ENCODE peak calls at places on chromosomes 5 and 9, in six cellular contexts. D is fibroblast of lung, J is fibroblast of mammary gland, A is cardiac fibroblast, H is kidney epithelial cell, V is epithelial cell of esophagus. Y is an unnamed sample.

GRCh38 chr9:69120380-69121154 is 53.5 kb upstream of the TJP2 start:
- DNase-seq in D (peak), J (no peak), A (no peak), H (no peak), V (peak), Y (peak)

GRCh38 chr9:130689572-130689936 is 4.0 kb upstream of the EXOSC2 start:
- DNase-seq in D (no peak), J (no peak), A (no peak), H (no peak), V (no peak), Y (no peak)

GRCh38 chr5:151214614-151215545 is 9.0 kb downstream of the CCDC69 start:
- DNase-seq in D (no peak), J (no peak), A (no peak), H (no peak), V (peak), Y (peak)

GRCh38 chr5:57368010-57368409 is 114.6 kb downstream of the ACTBL2 start:
- DNase-seq in D (no peak), J (peak), A (no peak), H (no peak), V (peak), Y (no peak)

GRCh38 chr5:175460126-175460525 is 16.1 kb upstream of the DRD1 start:
- DNase-seq in D (peak), J (no peak), A (peak), H (no peak), V (peak), Y (no peak)

GRCh38 chr9:87678650-87679355 is 47.1 kb upstream of the CTSL start:
- DNase-seq in D (peak), J (peak), A (peak), H (peak), V (peak), Y (peak)

GRCh38 chr5:174549254-174549653 is 175.1 kb upstream of the MSX2 start:
- DNase-seq in D (no peak), J (no peak), A (peak), H (no peak), V (no peak), Y (no peak)

GRCh38 chr9:91784673-91785402 is 165.2 kb downstream of the ROR2 start:
- DNase-seq in D (no peak), J (no peak), A (no peak), H (no peak), V (no peak), Y (no peak)

GRCh38 chr9:128245293-128246151 is 30.3 kb downstream of the GOLGA2 start:
- DNase-seq in D (peak), J (peak), A (peak), H (peak), V (peak), Y (no peak)

GRCh38 chr5:134527156-134527960 is 1.9 kb downstream of the JADE2 start:
- DNase-seq in D (peak), J (peak), A (peak), H (peak), V (peak), Y (peak)

GRCh38 chr9:15909297-15909696 is 356.5 kb downstream of the CCDC171 start:
- DNase-seq in D (peak), J (peak), A (peak), H (no peak), V (no peak), Y (no peak)

GRCh38 chr9:120878188-120879130 is 1.5 kb upstream of the PHF19 start:
- DNase-seq in D (no peak), J (no peak), A (no peak), H (no peak), V (no peak), Y (no peak)

GRCh38 chr5:168047043-168047668 is 244.3 kb upstream of the WWC1 start:
- DNase-seq in D (peak), J (peak), A (peak), H (peak), V (peak), Y (peak)
- TF ChIP-seq CTCF in D (no peak), J (peak), A (peak), H (peak), V (peak), Y (peak)

GRCh38 chr9:1140057-1140456 is 89.9 kb downstream of the DMRT2 start:
- DNase-seq in D (no peak), J (no peak), A (no peak), H (no peak), V (no peak), Y (no peak)
- TF ChIP-seq CTCF in D (no peak), J (no peak), A (no peak), H (no peak), V (no peak), Y (no peak)

DNA sequence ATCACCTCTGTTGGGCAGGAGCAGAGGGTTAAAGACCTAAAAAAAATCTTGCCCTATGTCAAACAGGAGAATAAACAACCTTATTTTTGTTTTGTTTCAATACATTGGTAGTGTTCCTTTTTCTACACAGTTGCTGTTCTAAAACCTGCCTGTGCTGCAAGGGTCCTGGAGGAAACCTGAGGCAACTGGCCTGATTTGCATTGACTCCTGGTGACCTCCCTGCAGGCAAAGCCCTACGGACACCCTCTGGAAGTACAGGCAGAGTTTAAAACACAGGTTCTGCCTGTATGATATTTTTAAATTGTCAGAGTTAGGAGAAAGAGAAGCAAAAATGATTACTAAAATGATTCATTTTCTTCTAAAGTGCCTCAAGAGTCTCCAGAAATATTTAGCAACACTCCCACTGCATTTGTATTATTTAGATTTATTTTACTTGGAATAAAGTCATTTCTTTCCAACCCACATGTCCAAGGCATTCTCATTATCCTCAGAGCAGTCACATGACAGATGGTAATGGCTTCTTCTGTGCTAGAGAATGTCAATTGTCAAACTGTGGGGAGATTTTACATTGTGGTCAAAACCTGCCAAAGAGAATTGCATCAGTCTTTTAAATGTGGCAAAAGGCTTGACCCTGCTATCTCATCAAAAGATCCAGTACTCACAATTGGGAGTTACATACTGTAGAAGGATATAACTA is 559.6 kb downstream of the CETN3 start:
- DNase-seq in D (no peak), J (peak), A (peak), H (no peak), V (no peak), Y (no peak)
- TF ChIP-seq CTCF in D (no peak), J (no peak), A (no peak), H (no peak), V (no peak), Y (no peak)

DNA sequence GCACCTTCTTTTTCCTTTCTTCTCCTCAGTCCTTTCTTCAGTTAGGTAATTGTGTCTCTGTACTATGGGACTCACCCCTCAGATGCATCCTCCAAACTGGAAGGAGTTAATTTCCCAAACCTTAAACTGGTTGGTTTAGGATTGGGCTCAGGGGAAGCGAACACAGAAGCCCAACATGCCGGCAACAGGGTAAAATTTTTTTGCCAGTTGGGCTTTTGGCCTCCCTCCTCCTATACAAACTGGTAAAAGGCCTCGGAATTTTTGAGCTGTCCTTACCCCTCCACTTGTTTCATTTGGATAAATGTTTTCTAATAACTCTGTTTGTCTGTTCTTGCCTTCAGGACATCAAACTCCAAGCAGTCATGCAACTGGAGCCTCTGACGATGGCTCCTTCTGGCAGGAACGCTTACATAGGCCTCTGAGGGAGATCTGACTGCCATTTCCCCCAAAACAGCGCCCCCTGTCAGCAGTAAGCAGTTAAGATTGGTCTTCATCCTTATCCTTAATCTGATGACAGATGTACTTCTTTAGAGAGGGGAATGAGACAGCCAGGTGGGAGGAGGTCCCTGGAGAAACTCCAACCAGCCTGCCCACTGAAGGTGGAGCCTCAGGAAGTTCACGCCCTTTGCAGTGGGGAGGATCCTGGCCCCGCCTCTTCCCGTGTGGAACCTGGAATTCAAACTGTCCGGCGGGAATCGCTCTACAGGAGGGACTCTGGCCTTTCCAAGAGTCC is 57.8 kb upstream of the SPINK5 start:
- DNase-seq in D (no peak), J (peak), A (no peak), H (no peak), V (no peak), Y (no peak)
- TF ChIP-seq CTCF in D (no peak), J (peak), A (peak), H (no peak), V (no peak), Y (no peak)

DNA sequence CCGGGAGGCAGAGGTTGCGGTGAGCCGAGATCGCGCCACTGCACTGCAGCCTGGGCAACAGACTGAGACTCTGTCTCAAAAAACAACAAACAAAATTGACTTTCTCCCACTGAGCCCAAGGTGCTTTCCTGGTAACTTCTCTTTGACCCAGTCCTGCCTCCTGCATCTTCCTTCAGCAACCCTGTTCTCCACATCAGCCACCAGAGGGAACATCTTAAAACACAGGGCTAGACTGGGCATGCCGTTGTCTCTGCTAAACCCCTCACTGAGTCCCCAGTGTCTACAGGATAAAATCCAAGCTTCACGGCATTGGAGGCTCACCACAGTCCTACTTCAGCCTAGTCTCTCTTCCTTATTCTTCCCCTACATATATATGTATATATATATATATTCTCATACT is 39.8 kb upstream of the KCNMB1 start:
- DNase-seq in D (peak), J (peak), A (peak), H (no peak), V (peak), Y (no peak)
- TF ChIP-seq CTCF in D (no peak), J (peak), A (peak), H (peak), V (peak), Y (no peak)

GRCh38 chr5:7592910-7593309 is 197.0 kb downstream of the ADCY2 start:
- DNase-seq in D (no peak), J (no peak), A (no peak), H (no peak), V (no peak), Y (no peak)
- TF ChIP-seq CTCF in D (no peak), J (peak), A (no peak), H (peak), V (no peak), Y (peak)

DNA sequence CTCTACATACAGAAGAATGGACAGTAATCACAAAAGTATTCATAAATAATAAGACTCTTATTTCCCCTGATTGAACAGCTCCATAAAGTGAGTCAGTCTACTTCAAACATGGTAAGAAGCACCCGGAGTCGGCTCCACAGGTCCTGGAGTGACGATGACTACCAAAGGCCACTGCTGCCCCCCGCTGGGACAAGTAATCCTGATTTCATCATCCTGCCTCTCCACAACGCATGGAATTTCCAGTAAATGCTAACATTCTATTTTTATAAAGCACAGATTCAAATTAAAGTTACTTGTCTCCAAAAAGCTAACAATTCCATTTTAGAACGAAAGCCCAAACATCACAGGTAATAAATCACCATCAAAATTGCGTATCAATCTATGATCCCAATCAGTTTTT is 16.2 kb downstream of the ATPSCKMT start:
- DNase-seq in D (peak), J (peak), A (peak), H (no peak), V (peak), Y (no peak)
- TF ChIP-seq CTCF in D (peak), J (peak), A (peak), H (peak), V (no peak), Y (no peak)

DNA sequence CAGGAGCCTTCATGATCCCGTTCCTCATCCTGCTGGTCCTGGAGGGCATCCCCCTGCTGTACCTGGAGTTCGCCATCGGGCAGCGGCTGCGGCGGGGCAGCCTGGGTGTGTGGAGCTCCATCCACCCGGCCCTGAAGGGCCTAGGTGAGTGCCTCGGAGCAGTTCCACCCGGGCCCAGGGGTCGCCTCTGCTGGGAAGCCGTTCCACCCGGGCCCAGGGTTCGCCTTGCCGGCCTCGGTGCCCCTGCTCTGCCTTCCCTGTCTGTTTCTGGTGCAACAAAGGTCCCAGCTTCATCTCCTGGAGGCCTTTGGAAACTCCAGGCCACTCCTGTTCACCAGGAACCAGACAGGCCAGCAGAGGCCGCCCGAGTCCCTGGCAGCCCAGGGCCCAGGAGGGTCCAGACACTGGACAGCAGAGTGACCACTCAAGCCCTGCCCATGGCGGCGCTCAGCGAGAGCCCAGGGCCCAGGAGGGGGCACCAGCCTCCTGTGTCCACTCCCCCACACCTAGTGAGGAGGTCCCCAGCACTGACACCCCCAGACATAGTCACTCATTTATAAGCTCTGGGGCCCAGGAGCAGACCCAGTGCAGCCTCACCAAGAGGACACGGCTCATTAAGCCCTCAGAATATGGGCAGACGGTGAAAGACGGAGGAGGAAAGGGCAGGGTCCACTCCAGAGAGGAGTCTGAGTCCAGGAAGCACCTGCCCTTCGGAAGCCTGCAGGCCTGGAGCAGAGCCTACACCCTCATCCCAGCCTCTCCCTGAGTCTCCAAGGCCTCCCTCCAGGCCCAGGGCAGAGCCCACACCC is 7.6 kb downstream of the SLC6A19 start:
- DNase-seq in D (no peak), J (peak), A (peak), H (no peak), V (no peak), Y (no peak)
- TF ChIP-seq CTCF in D (no peak), J (peak), A (peak), H (peak), V (peak), Y (peak)

Y was measured in GM10248.